ENCODE peak calls at places on chromosomes 4 and X, in four cellular contexts. A is GM04504; C is RCC 7860; W is stimulated activated CD4-positive, alpha-beta T cell treated with anti-CD3 and anti-CD28 coated beads, Interleukin-15, amount 100 ng/mL, for 1 hour. V is an unnamed sample.

GRCh38 chr4:155948541-155948940 is 5.1 kb downstream of the CTSO start:
- DNase-seq in C (no peak), A (no peak), W (no peak), V (no peak)

GRCh38 chr4:80592950-80593349 is 257.4 kb downstream of the CFAP299 start:
- DNase-seq in C (no peak), A (no peak), W (no peak), V (no peak)

GRCh38 chr4:176927664-176928063 is 134.9 kb upstream of the VEGFC start:
- DNase-seq in W (no peak), C (peak), A (peak), V (no peak)

GRCh38 chr4:133152330-133152791 is 3.3 kb downstream of the PCDH10 start:
- DNase-seq in W (no peak), C (no peak), A (no peak), V (no peak)

GRCh38 chr4:168612435-168613139 is 115.7 kb downstream of the PALLD start:
- DNase-seq in W (no peak), C (peak), A (no peak), V (no peak)

GRCh38 chr4:91838181-91838861 is 465.4 kb upstream of the GRID2 start:
- DNase-seq in A (no peak), C (no peak), W (no peak), V (no peak)

GRCh38 chrX:1224954-1225353 is 12.5 kb upstream of the CRLF2 start:
- DNase-seq in W (no peak), C (no peak), A (no peak), V (no peak)

GRCh38 chrX:134172588-134173259 is 64.3 kb upstream of the CCDC160 start:
- DNase-seq in W (no peak), C (no peak), A (no peak), V (no peak)

GRCh38 chrX:17375361-17375630 is 296 bp downstream of the NHS start:
- DNase-seq in W (no peak), C (no peak), A (no peak), V (no peak)

GRCh38 chr4:107037188-107037587 is 1.1 kb upstream of the DKK2 start:
- DNase-seq in A (no peak), C (no peak), W (no peak), V (no peak)

GRCh38 chr4:175536852-175537453 is 275.1 kb downstream of the GPM6A start:
- DNase-seq in C (peak), A (peak), W (no peak), V (peak)

GRCh38 chr4:4334798-4335520 is 44.9 kb downstream of the ZBTB49 start:
- DNase-seq in A (peak), C (peak), W (peak), V (no peak)

GRCh38 chrX:2984342-2984741 is 22.0 kb upstream of the ARSH start:
- DNase-seq in W (no peak), A (no peak), C (no peak), V (no peak)

GRCh38 chrX:43474321-43474720 is 181.8 kb upstream of the MAOA start:
- DNase-seq in W (no peak), A (no peak), C (peak), V (no peak)

GRCh38 chrX:41406211-41406610 is 40.9 kb upstream of the NYX start:
- DNase-seq in C (peak), A (no peak), W (no peak), V (no peak)

GRCh38 chr4:82583897-82584604 is 22.3 kb upstream of the TMEM150C start:
- DNase-seq in A (no peak), W (no peak), C (no peak), V (no peak)

GRCh38 chr4:150217192-150217591 is 138.9 kb downstream of the DCLK2 start:
- DNase-seq in A (peak), W (no peak), C (peak), V (peak)

GRCh38 chr4:78310732-78311100 is 240.9 kb upstream of the ANXA3 start:
- DNase-seq in W (no peak), A (no peak), C (no peak), V (no peak)

GRCh38 chr4:51862781-51863180 is 19.8 kb downstream of the DCUN1D4 start:
- DNase-seq in A (no peak), W (no peak), C (no peak), V (no peak)

GRCh38 chrX:96563663-96564062 is 121.0 kb upstream of the DIAPH2 start:
- DNase-seq in A (peak), W (no peak), C (no peak), V (peak)

GRCh38 chrX:105658136-105658535 is 164.2 kb upstream of the NRK start:
- DNase-seq in C (no peak), W (no peak), A (peak), V (no peak)

GRCh38 chr4:7721984-7722551 is 217.6 kb downstream of the AFAP1 start:
- DNase-seq in A (no peak), C (peak), W (no peak), V (peak)

GRCh38 chrX:10089378-10089795 is 67.4 kb upstream of the CLCN4 start:
- DNase-seq in A (no peak), C (no peak), W (no peak), V (peak)

GRCh38 chr4:101944649-101945048 is 154.1 kb downstream of the BANK1 start:
- DNase-seq in W (no peak), A (no peak), C (no peak), V (peak)

GRCh38 chrX:75784689-75785491 is at the start of gene MAGEE2:
- DNase-seq in C (no peak), A (no peak), W (no peak), V (no peak)

GRCh38 chr4:137065306-137065705 is 467.0 kb downstream of the PCDH18 start:
- DNase-seq in A (no peak), C (peak), W (no peak), V (no peak)

GRCh38 chrX:54048413-54048812 is 4.1 kb upstream of the PHF8 start:
- DNase-seq in W (no peak), C (no peak), A (no peak), V (no peak)

GRCh38 chr4:38781854-38782261 is 932 bp downstream of the TLR10 start:
- DNase-seq in A (no peak), C (no peak), W (no peak), V (no peak)

GRCh38 chrX:140762061-140762460 is 52.5 kb downstream of the LINC00632 start:
- DNase-seq in C (peak), W (no peak), A (peak), V (peak)

GRCh38 chr4:107392951-107393350 is 327.1 kb downstream of the PAPSS1 start:
- DNase-seq in W (no peak), C (no peak), A (peak), V (no peak)

GRCh38 chr4:182918791-182919302 is 1.7 kb upstream of the DCTD start:
- DNase-seq in C (no peak), A (no peak), W (no peak), V (no peak)

GRCh38 chrX:12955882-12956703 is 18.8 kb upstream of the TMSB4X start:
- DNase-seq in W (no peak), C (peak), A (peak), V (no peak)

GRCh38 chr4:164700471-164700870 is 53.5 kb upstream of the SMIM31 start:
- DNase-seq in C (no peak), A (no peak), W (no peak), V (peak)

GRCh38 chr4:128427832-128428366 is 140.3 kb upstream of the PGRMC2 start:
- DNase-seq in A (peak), W (no peak), C (peak), V (peak)

GRCh38 chrX:123425904-123426303 is 241.8 kb downstream of the GRIA3 start:
- DNase-seq in C (no peak), W (no peak), A (no peak), V (no peak)

GRCh38 chr4:188178276-188178675 is 39.0 kb downstream of the TRIML1 start:
- DNase-seq in C (no peak), A (no peak), W (no peak), V (no peak)

GRCh38 chrX:117743469-117744251 is 372.9 kb downstream of the KLHL13 start:
- DNase-seq in W (no peak), C (no peak), A (no peak), V (peak)

GRCh38 chrX:100606753-100607152 is 22.0 kb downstream of the TNMD start:
- DNase-seq in C (no peak), W (no peak), A (no peak), V (no peak)

GRCh38 chrX:46628406-46629371 is 55.1 kb downstream of the CHST7 start:
- DNase-seq in A (peak), C (no peak), W (no peak), V (no peak)

V was measured in LNCaP clone FGC.